ENCODE peak calls at places on chromosomes 16 and 17, in four cellular contexts. S is hepatocyte, V is non-pigmented ciliary epithelial cell, Z is NCI-H345. F is an unnamed sample.
A peak's percentile ranks its signal among the peaks of the same experiment; 100 is the strongest.

GRCh38 chr17:59193463-59193862 is 16.4 kb upstream of the SMG8 start:
- DNase-seq in V (no peak), Z (no peak), S (no peak), F (no peak)

GRCh38 chr16:72419638-72420037 is 247.7 kb upstream of the PMFBP1 start:
- DNase-seq in Z (no peak), S (no peak), V (no peak), F (no peak)

GRCh38 chr16:9351440-9351839 is 260.0 kb downstream of the HAPSTR1 start:
- DNase-seq in V (no peak), Z (no peak), S (no peak), F (peak; percentile 67)

GRCh38 chr17:4536742-4537411 is 18.3 kb downstream of the MYBBP1A start:
- DNase-seq in S (no peak), Z (no peak), V (no peak), F (no peak)

GRCh38 chr16:22670551-22670970 is 143.4 kb upstream of the HS3ST2 start:
- DNase-seq in Z (no peak), S (no peak), V (no peak), F (peak; percentile 34)

GRCh38 chr17:57620576-57620975 is 124.5 kb downstream of the CCDC182 start:
- DNase-seq in Z (no peak), S (no peak), V (no peak), F (no peak)

GRCh38 chr17:1789936-1790335 is 28.1 kb downstream of the SERPINF1 start:
- DNase-seq in S (no peak), V (no peak), Z (no peak), F (no peak)

GRCh38 chr16:16013812-16014211 is 64.4 kb downstream of the ABCC1 start:
- DNase-seq in V (no peak), Z (no peak), S (no peak), F (no peak)

GRCh38 chr16:16120382-16121184 is 102.7 kb downstream of the ABCC6 start:
- DNase-seq in S (no peak), Z (peak; percentile 91), V (no peak), F (peak; percentile 33)

GRCh38 chr16:4597174-4597573 is 17.5 kb downstream of the UBALD1 start:
- DNase-seq in V (no peak), S (no peak), Z (no peak), F (no peak)

GRCh38 chr16:24555346-24555872 is 16.0 kb downstream of the RBBP6 start:
- DNase-seq in V (no peak), S (no peak), Z (no peak), F (no peak)

GRCh38 chr17:82590881-82591539 is 57.2 kb downstream of the WDR45B start:
- DNase-seq in Z (no peak), V (no peak), S (no peak), F (no peak)

GRCh38 chr17:48626470-48627241 is 498 bp upstream of the HOXB9 start:
- DNase-seq in S (peak; percentile 72), Z (peak; percentile 57), V (no peak), F (no peak)

GRCh38 chr17:50047083-50047482 is 8.8 kb upstream of the ITGA3 start:
- DNase-seq in Z (no peak), S (no peak), V (no peak), F (no peak)

GRCh38 chr16:14358697-14359305 is 271.3 kb downstream of the PARN start:
- DNase-seq in S (no peak), Z (no peak), V (no peak), F (no peak)

GRCh38 chr16:79334127-79334526 is 266.4 kb downstream of the MAF start:
- DNase-seq in Z (no peak), S (no peak), V (no peak), F (peak; percentile 26)

GRCh38 chr17:48731355-48731754 is 2.8 kb upstream of the HOXB13 start:
- DNase-seq in S (no peak), V (no peak), Z (no peak), F (no peak)